ENCODE peak calls at places on chromosomes 7 and 10, in seven cellular contexts. O is Caco-2; L is T-helper 9 cell; S is myocyte; A is iPS DF 19.7; H is stimulated activated CD8-positive, alpha-beta memory T cell treated with anti-CD3 and anti-CD28 coated beads, Interleukin-15, amount 100 ng/mL, for 4 hours; V is NAMALWA. Z is an unnamed sample.

GRCh38 chr7:128347573-128348147 is 4.0 kb upstream of the RBM28 start:
- DNase-seq in O (peak), L (no peak), S (peak), A (no peak), H (no peak), V (peak), Z (no peak)

GRCh38 chr10:48577158-48577557 is 27.7 kb downstream of the ARHGAP22 start:
- DNase-seq in O (no peak), L (no peak), S (no peak), A (no peak), H (no peak), V (peak), Z (no peak)

GRCh38 chr10:30051220-30051619 is 8.2 kb downstream of the JCAD start:
- DNase-seq in O (no peak), L (no peak), S (no peak), A (no peak), H (no peak), V (no peak), Z (no peak)

GRCh38 chr10:52818019-52818418 is 45.4 kb upstream of the MBL2 start:
- DNase-seq in O (peak), L (no peak), S (peak), A (peak), H (no peak), V (peak), Z (no peak)

GRCh38 chr10:8438603-8439002 is 384.1 kb downstream of the GATA3 start:
- DNase-seq in O (no peak), L (no peak), S (no peak), A (no peak), H (no peak), V (no peak), Z (no peak)

GRCh38 chr10:114376523-114376922 is 27.8 kb downstream of the AFAP1L2 start:
- DNase-seq in O (no peak), L (no peak), S (no peak), A (no peak), H (no peak), V (no peak), Z (no peak)

GRCh38 chr10:96833220-96834001 is 1.3 kb downstream of the LCOR start:
- DNase-seq in O (peak), L (no peak), S (peak), A (no peak), H (peak), V (peak), Z (no peak)

GRCh38 chr7:1814089-1814811 is 144.2 kb downstream of the ELFN1 start:
- DNase-seq in O (no peak), L (no peak), S (no peak), A (no peak), H (no peak), V (no peak), Z (no peak)

GRCh38 chr10:82084496-82084895 is 209.5 kb downstream of the NRG3 start:
- DNase-seq in O (no peak), L (no peak), S (no peak), A (no peak), H (no peak), V (no peak), Z (no peak)

GRCh38 chr10:129785536-129785981 is 178.5 kb downstream of the EBF3 start:
- DNase-seq in O (no peak), L (no peak), S (peak), A (no peak), H (no peak), V (no peak), Z (no peak)

GRCh38 chr7:41133700-41134099 is 569.2 kb downstream of the INHBA start:
- DNase-seq in O (no peak), L (no peak), S (no peak), A (no peak), H (no peak), V (no peak), Z (no peak)

GRCh38 chr10:114764656-114765055 is 56.9 kb upstream of the FHIP2A start:
- DNase-seq in O (no peak), L (no peak), S (no peak), A (no peak), H (no peak), V (no peak), Z (no peak)

GRCh38 chr7:83001362-83002040 is 161.2 kb downstream of the PCLO start:
- DNase-seq in O (no peak), L (no peak), S (no peak), A (no peak), H (no peak), V (no peak), Z (no peak)

GRCh38 chr10:28449382-28449781 is 83.5 kb upstream of the WAC start:
- DNase-seq in O (no peak), L (no peak), S (no peak), A (no peak), H (no peak), V (no peak), Z (no peak)

GRCh38 chr7:107045980-107046379 is 1.5 kb downstream of the PRKAR2B start:
- DNase-seq in O (no peak), L (no peak), S (no peak), A (no peak), H (no peak), V (peak), Z (no peak)

GRCh38 chr7:151642746-151643145 is 123.1 kb upstream of the RHEB start:
- DNase-seq in O (no peak), L (no peak), S (no peak), A (no peak), H (no peak), V (no peak), Z (no peak)

GRCh38 chr10:74977913-74978847 is 133.3 kb upstream of the SAMD8 start:
- DNase-seq in O (no peak), L (no peak), S (no peak), A (no peak), H (peak), V (peak), Z (no peak)

GRCh38 chr10:97321032-97321806 is 2.1 kb downstream of the FRAT1 start:
- DNase-seq in O (no peak), L (no peak), S (peak), A (no peak), H (no peak), V (no peak), Z (no peak)

GRCh38 chr7:2471396-2471795 is 4.8 kb downstream of the GRIFIN start:
- DNase-seq in O (no peak), L (no peak), S (peak), A (no peak), H (no peak), V (no peak), Z (no peak)

GRCh38 chr10:30081182-30081581 is 21.8 kb upstream of the JCAD start:
- DNase-seq in O (no peak), L (no peak), S (no peak), A (no peak), H (no peak), V (no peak), Z (no peak)

GRCh38 chr7:24701232-24701898 is 55.9 kb downstream of the GSDME start:
- DNase-seq in O (no peak), L (no peak), S (peak), A (no peak), H (no peak), V (no peak), Z (no peak)

GRCh38 chr7:40097728-40098127 is 36.7 kb downstream of the MPLKIP start:
- DNase-seq in O (no peak), L (no peak), S (no peak), A (no peak), H (no peak), V (no peak), Z (no peak)

GRCh38 chr10:75350791-75351190 is 50.8 kb downstream of the ZNF503 start:
- DNase-seq in O (no peak), L (no peak), S (no peak), A (no peak), H (no peak), V (no peak), Z (no peak)

GRCh38 chr10:14507156-14507555 is 176.4 kb upstream of the FRMD4A start:
- DNase-seq in O (no peak), L (peak), S (peak), A (no peak), H (no peak), V (no peak), Z (no peak)

GRCh38 chr10:31418481-31418880 is 99.5 kb downstream of the ZEB1 start:
- DNase-seq in O (no peak), L (no peak), S (no peak), A (no peak), H (no peak), V (no peak), Z (no peak)